ENCODE peak calls at places on chromosomes 2 and 18, in five cellular contexts. One of them, this sample, is unnamed.
A peak's percentile ranks its signal among the peaks of the same experiment; 100 is the strongest.

GRCh38 chr2:79985145-79985544 is 319.4 kb downstream of the LRRTM1 start:
- ATAC-seq in GM12878: no peak
- ATAC-seq in HepG2: no peak
- ATAC-seq in HCT116: no peak
- ATAC-seq in K562: no peak
- ATAC-seq in this sample: no peak

GRCh38 chr2:27021253-27021801 is 11.4 kb upstream of the TMEM214 start:
- ATAC-seq in K562: no peak
- ATAC-seq in HCT116: peak; percentile 54
- ATAC-seq in GM12878: no peak
- ATAC-seq in HepG2: no peak
- ATAC-seq in this sample: no peak

GRCh38 chr2:21021430-21021829 is 22.4 kb downstream of the APOB start:
- ATAC-seq in K562: no peak
- ATAC-seq in HCT116: no peak
- ATAC-seq in HepG2: no peak
- ATAC-seq in GM12878: no peak
- ATAC-seq in this sample: no peak

GRCh38 chr2:29480423-29480822 is 365.2 kb downstream of the CLIP4 start:
- ATAC-seq in HCT116: no peak
- ATAC-seq in K562: peak; percentile 83
- ATAC-seq in HepG2: no peak
- ATAC-seq in GM12878: peak; percentile 59
- ATAC-seq in this sample: no peak

GRCh38 chr2:74385396-74385795 is 5.3 kb upstream of the DCTN1 start:
- ATAC-seq in K562: peak; percentile 31
- ATAC-seq in GM12878: no peak
- ATAC-seq in HCT116: no peak
- ATAC-seq in HepG2: no peak
- ATAC-seq in this sample: peak; percentile 65

GRCh38 chr2:188322569-188323531 is 31.2 kb downstream of the GULP1 start:
- ATAC-seq in GM12878: no peak
- ATAC-seq in HepG2: no peak
- ATAC-seq in K562: no peak
- ATAC-seq in HCT116: no peak
- ATAC-seq in this sample: no peak

GRCh38 chr18:24913507-24914147 is 438.3 kb downstream of the ZNF521 start:
- ATAC-seq in K562: no peak
- ATAC-seq in HCT116: no peak
- ATAC-seq in HepG2: no peak
- ATAC-seq in GM12878: no peak
- ATAC-seq in this sample: peak; percentile 61

GRCh38 chr18:25876334-25876979 is 214.0 kb downstream of the SS18 start:
- ATAC-seq in GM12878: no peak
- ATAC-seq in HepG2: no peak
- ATAC-seq in HCT116: no peak
- ATAC-seq in K562: no peak
- ATAC-seq in this sample: peak; percentile 55

GRCh38 chr2:151408788-151409600 is 708 bp upstream of the RIF1 start:
- ATAC-seq in HepG2: no peak
- ATAC-seq in GM12878: no peak
- ATAC-seq in HCT116: peak; percentile 43
- ATAC-seq in K562: no peak
- ATAC-seq in this sample: no peak

GRCh38 chr2:86807121-86807461 is 16.4 kb upstream of the CD8A start:
- ATAC-seq in HCT116: no peak
- ATAC-seq in HepG2: peak; percentile 5
- ATAC-seq in GM12878: no peak
- ATAC-seq in K562: no peak
- ATAC-seq in this sample: no peak

GRCh38 chr2:186862869-186863709 is 14.1 kb upstream of the ZSWIM2 start:
- ATAC-seq in HepG2: peak; percentile 75
- ATAC-seq in GM12878: peak; percentile 79
- ATAC-seq in K562: peak; percentile 91
- ATAC-seq in HCT116: peak; percentile 78
- ATAC-seq in this sample: no peak

GRCh38 chr2:3584608-3585007 is 9.5 kb downstream of the RPS7 start:
- ATAC-seq in HepG2: no peak
- ATAC-seq in GM12878: no peak
- ATAC-seq in K562: peak; percentile 4
- ATAC-seq in HCT116: no peak
- ATAC-seq in this sample: no peak

GRCh38 chr2:173989886-173990744 is 24.9 kb upstream of the SP3 start:
- ATAC-seq in HepG2: no peak
- ATAC-seq in HCT116: no peak
- ATAC-seq in GM12878: peak; percentile 38
- ATAC-seq in K562: peak; percentile 60
- ATAC-seq in this sample: no peak

GRCh38 chr2:120434487-120434886 is 88.6 kb downstream of the INHBB start:
- ATAC-seq in HepG2: no peak
- ATAC-seq in K562: no peak
- ATAC-seq in GM12878: no peak
- ATAC-seq in HCT116: no peak
- ATAC-seq in this sample: no peak

GRCh38 chr2:237234268-237234667 is 148.6 kb downstream of the COPS8 start:
- ATAC-seq in HepG2: no peak
- ATAC-seq in GM12878: no peak
- ATAC-seq in K562: no peak
- ATAC-seq in HCT116: no peak
- ATAC-seq in this sample: peak; percentile 83

GRCh38 chr2:191699341-191699945 is 21.5 kb downstream of the NABP1 start:
- ATAC-seq in K562: no peak
- ATAC-seq in HCT116: no peak
- ATAC-seq in HepG2: no peak
- ATAC-seq in GM12878: no peak
- ATAC-seq in this sample: no peak

GRCh38 chr2:236661064-236661761 is 91.6 kb downstream of the ACKR3 start:
- ATAC-seq in K562: no peak
- ATAC-seq in HepG2: no peak
- ATAC-seq in HCT116: peak; percentile 36
- ATAC-seq in GM12878: no peak
- ATAC-seq in this sample: no peak

GRCh38 chr2:96928277-96928781 is 58.1 kb downstream of the FAM178B start:
- ATAC-seq in GM12878: no peak
- ATAC-seq in K562: no peak
- ATAC-seq in HepG2: no peak
- ATAC-seq in HCT116: no peak
- ATAC-seq in this sample: peak; percentile 32

GRCh38 chr2:119011162-119011909 is 69.3 kb downstream of the MARCO start:
- ATAC-seq in HCT116: peak; percentile 95
- ATAC-seq in K562: peak; percentile 98
- ATAC-seq in HepG2: peak; percentile 99
- ATAC-seq in GM12878: peak; percentile 75
- ATAC-seq in this sample: peak; percentile 39

GRCh38 chr2:224311226-224311625 is 90.7 kb downstream of the FAM124B start:
- ATAC-seq in GM12878: no peak
- ATAC-seq in HCT116: no peak
- ATAC-seq in HepG2: no peak
- ATAC-seq in K562: no peak
- ATAC-seq in this sample: no peak

GRCh38 chr2:179443175-179443574 is 178.5 kb upstream of the SESTD1 start:
- ATAC-seq in HepG2: no peak
- ATAC-seq in K562: no peak
- ATAC-seq in GM12878: no peak
- ATAC-seq in HCT116: no peak
- ATAC-seq in this sample: no peak

GRCh38 chr2:208254871-208255556 is at the start of gene IDH1:
- ATAC-seq in GM12878: peak; percentile 80
- ATAC-seq in HCT116: peak; percentile 79
- ATAC-seq in HepG2: peak; percentile 81
- ATAC-seq in K562: peak; percentile 78
- ATAC-seq in this sample: peak; percentile 89
- TF ChIP-seq CTCF in GM12878: peak; percentile 37
- TF ChIP-seq CTCF in HCT116: peak; percentile 64
- TF ChIP-seq CTCF in HepG2: peak; percentile 84
- TF ChIP-seq CTCF in K562: peak; percentile 66
- TF ChIP-seq CTCF in this sample: peak; percentile 18

DNA sequence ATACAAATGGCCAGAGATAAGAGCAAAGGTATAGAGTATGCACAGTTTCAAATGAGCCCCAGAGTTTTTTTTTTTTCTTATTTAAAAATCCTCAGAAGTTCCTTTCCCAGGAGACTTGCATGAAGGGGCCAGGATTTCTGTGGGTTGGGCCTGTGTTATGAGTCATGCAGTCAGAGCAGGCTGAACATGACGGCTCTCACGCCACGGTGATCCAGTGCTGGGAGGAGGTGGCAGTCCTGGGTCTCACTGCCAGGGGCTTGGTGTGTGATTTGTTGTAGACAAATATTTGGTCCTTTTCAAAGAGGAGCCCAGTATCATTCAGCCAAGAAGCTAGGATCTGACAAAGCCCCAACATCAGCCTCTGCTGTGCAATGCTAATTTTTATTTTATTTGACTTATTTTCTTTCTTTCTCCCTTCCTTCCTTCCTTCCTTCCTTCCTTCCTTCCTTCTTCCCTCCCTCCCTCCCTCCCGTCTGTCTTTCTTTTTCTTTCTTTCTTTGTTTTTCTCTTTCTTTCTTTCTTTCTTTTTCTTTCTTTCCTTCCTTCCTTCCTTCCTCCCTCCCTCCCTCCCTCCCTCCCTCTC is 10.4 kb upstream of the KCNE4 start:
- ATAC-seq in GM12878: no peak
- ATAC-seq in HCT116: peak; percentile 99
- ATAC-seq in HepG2: peak; percentile 78
- ATAC-seq in K562: peak; percentile 83
- ATAC-seq in this sample: peak; percentile 89
- TF ChIP-seq POLR2A in GM12878: no peak
- TF ChIP-seq POLR2A in HCT116: no peak
- TF ChIP-seq POLR2A in HepG2: no peak
- TF ChIP-seq POLR2A in K562: no peak
- TF ChIP-seq POLR2A in this sample: no peak

GRCh38 chr2:232959139-232959538 is 53.9 kb downstream of the NGEF start:
- ATAC-seq in K562: no peak
- ATAC-seq in HepG2: no peak
- ATAC-seq in HCT116: no peak
- ATAC-seq in GM12878: no peak
- ATAC-seq in this sample: no peak
- TF ChIP-seq POLR2AphosphoS5 in K562: no peak
- TF ChIP-seq POLR2AphosphoS5 in HepG2: no peak
- TF ChIP-seq POLR2AphosphoS5 in HCT116: no peak
- TF ChIP-seq POLR2AphosphoS5 in GM12878: no peak
- TF ChIP-seq POLR2AphosphoS5 in this sample: no peak

GRCh38 chr2:219569635-219570034 is 1.7 kb downstream of the OBSL1 start:
- ATAC-seq in HepG2: no peak
- ATAC-seq in K562: no peak
- ATAC-seq in HCT116: no peak
- ATAC-seq in GM12878: no peak
- ATAC-seq in this sample: no peak

GRCh38 chr2:219571311-219572236 is at the start of gene OBSL1:
- ATAC-seq in K562: peak; percentile 71
- ATAC-seq in HCT116: no peak
- ATAC-seq in GM12878: no peak
- ATAC-seq in HepG2: peak; percentile 85
- ATAC-seq in this sample: peak; percentile 60

GRCh38 chr2:219569041-219569440 is 2.3 kb downstream of the OBSL1 start:
- ATAC-seq in GM12878: no peak
- ATAC-seq in HCT116: no peak
- ATAC-seq in HepG2: no peak
- ATAC-seq in K562: no peak
- ATAC-seq in this sample: no peak

GRCh38 chr2:219570924-219571310 is 422 bp downstream of the OBSL1 start:
- ATAC-seq in K562: peak; percentile 44
- ATAC-seq in HCT116: no peak
- ATAC-seq in GM12878: no peak
- ATAC-seq in HepG2: peak; percentile 6
- ATAC-seq in this sample: peak; percentile 60

DNA sequence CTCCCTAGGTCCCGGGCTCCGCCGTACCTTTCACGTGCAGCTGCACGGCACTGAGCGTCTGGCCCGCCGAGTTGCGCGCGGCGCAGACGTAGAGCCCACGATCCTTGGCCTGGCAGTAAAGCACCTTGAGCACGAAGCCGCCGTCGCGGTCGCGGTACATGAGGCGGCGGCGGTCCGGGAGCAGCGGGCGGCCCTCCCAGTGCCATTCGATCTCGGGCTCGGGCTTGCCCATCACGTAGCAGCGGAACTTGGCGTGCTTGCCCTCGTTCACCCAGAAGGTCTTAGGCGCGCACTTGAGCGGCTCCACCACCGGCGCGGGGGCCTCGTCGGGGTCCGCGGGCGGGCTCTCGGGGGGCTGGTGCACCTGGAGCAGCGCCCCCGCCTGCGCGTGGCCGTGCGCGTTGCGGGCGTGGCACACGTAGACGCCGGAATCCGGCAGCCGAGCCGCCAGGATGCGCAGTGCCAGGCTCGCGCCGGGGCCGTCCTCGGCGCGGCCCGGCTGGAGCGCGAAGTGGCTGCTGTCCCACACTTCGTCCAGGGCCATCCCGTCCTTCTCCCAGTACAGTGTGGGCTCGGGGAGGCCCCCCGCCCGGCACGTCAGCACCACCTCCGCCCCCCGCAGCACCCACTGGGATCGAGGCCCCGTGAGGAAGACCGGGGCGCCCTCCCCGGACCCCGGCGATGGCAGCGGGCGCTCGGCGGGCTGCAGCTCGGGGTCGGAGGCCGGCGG is 980 bp downstream of the OBSL1 start:
- ATAC-seq in GM12878: no peak
- ATAC-seq in HCT116: no peak
- ATAC-seq in HepG2: peak; percentile 15
- ATAC-seq in K562: no peak
- ATAC-seq in this sample: peak; percentile 69
- TF ChIP-seq CTCF in GM12878: no peak
- TF ChIP-seq CTCF in HCT116: no peak
- TF ChIP-seq CTCF in HepG2: peak; percentile 47
- TF ChIP-seq CTCF in K562: no peak
- TF ChIP-seq CTCF in this sample: peak; percentile 36

GRCh38 chr2:169827272-169828140 is at the start of gene UBR3:
- ATAC-seq in HepG2: peak; percentile 81
- ATAC-seq in HCT116: peak; percentile 85
- ATAC-seq in K562: peak; percentile 78
- ATAC-seq in GM12878: peak; percentile 80
- ATAC-seq in this sample: peak; percentile 94
- TF ChIP-seq POLR2A in HepG2: peak; percentile 93
- TF ChIP-seq POLR2A in HCT116: peak; percentile 90
- TF ChIP-seq POLR2A in K562: peak; percentile 82
- TF ChIP-seq POLR2A in GM12878: peak; percentile 80
- TF ChIP-seq POLR2A in this sample: peak; percentile 84

GRCh38 chr2:171160119-171160629 is 519 bp downstream of the TLK1 start:
- ATAC-seq in HCT116: peak; percentile 54
- ATAC-seq in GM12878: peak; percentile 36
- ATAC-seq in K562: peak; percentile 46
- ATAC-seq in HepG2: peak; percentile 76
- ATAC-seq in this sample: peak; percentile 55

GRCh38 chr2:171165967-171166327 is 5.3 kb upstream of the TLK1 start:
- ATAC-seq in K562: no peak
- ATAC-seq in GM12878: no peak
- ATAC-seq in HCT116: no peak
- ATAC-seq in HepG2: peak; percentile 28
- ATAC-seq in this sample: no peak

GRCh38 chr2:171160630-171161424 is at the start of gene TLK1:
- ATAC-seq in HCT116: peak; percentile 77
- ATAC-seq in K562: peak; percentile 75
- ATAC-seq in HepG2: peak; percentile 81
- ATAC-seq in GM12878: peak; percentile 64
- ATAC-seq in this sample: peak; percentile 88

GRCh38 chr2:171161425-171162289 is 964 bp upstream of the TLK1 start:
- ATAC-seq in GM12878: no peak
- ATAC-seq in HCT116: no peak
- ATAC-seq in HepG2: no peak
- ATAC-seq in K562: no peak
- ATAC-seq in this sample: no peak

GRCh38 chr2:171163261-171163660 is 2.6 kb upstream of the TLK1 start:
- ATAC-seq in HCT116: no peak
- ATAC-seq in K562: no peak
- ATAC-seq in HepG2: no peak
- ATAC-seq in GM12878: no peak
- ATAC-seq in this sample: no peak
- TF ChIP-seq POLR2AphosphoS5 in HCT116: no peak
- TF ChIP-seq POLR2AphosphoS5 in K562: no peak
- TF ChIP-seq POLR2AphosphoS5 in HepG2: no peak
- TF ChIP-seq POLR2AphosphoS5 in GM12878: no peak
- TF ChIP-seq POLR2AphosphoS5 in this sample: no peak

GRCh38 chr2:143575340-143575739 is 446.1 kb downstream of the ARHGAP15 start:
- ATAC-seq in HCT116: peak; percentile 95
- ATAC-seq in HepG2: peak; percentile 92
- ATAC-seq in GM12878: peak; percentile 67
- ATAC-seq in K562: peak; percentile 89
- ATAC-seq in this sample: no peak
- TF ChIP-seq CTCF in HCT116: peak; percentile 20
- TF ChIP-seq CTCF in HepG2: peak; percentile 22
- TF ChIP-seq CTCF in GM12878: peak; percentile 28
- TF ChIP-seq CTCF in K562: peak; percentile 48
- TF ChIP-seq CTCF in this sample: no peak